ENCODE peak calls at places on chromosomes 4 and X, in eight cellular contexts. W is BE2C; P is CD8-positive, alpha-beta T cell; O is body of pancreas; F is GM12865; S is breast epithelium; M is mammary epithelial cell; R is Peyer's patch. C is an unnamed sample.

GRCh38 chrX:45187731-45188130 is 12.9 kb downstream of the DIPK2B start:
- DNase-seq in M (peak; percentile 1), W (no peak), P (no peak), O (no peak), S (no peak), R (no peak), F (no peak), C (no peak)

GRCh38 chrX:118355225-118355920 is 9.5 kb downstream of the WDR44 start:
- DNase-seq in O (no peak), F (no peak), M (peak; percentile 24), P (no peak), R (no peak), W (no peak), S (no peak), C (no peak)

GRCh38 chr4:42673084-42673429 is 16.2 kb upstream of the ATP8A1 start:
- DNase-seq in O (no peak), M (peak; percentile 2), P (no peak), R (no peak), W (peak; percentile 50), F (no peak), S (no peak), C (no peak)

GRCh38 chr4:2250764-2251072 is 8.8 kb upstream of the HAUS3 start:
- DNase-seq in O (no peak), M (no peak), F (no peak), R (no peak), W (peak; percentile 9), S (no peak), P (no peak), C (no peak)

GRCh38 chr4:42906906-42907774 is 14.6 kb downstream of the GRXCR1 start:
- DNase-seq in P (no peak), O (peak; percentile 23), F (no peak), W (peak; percentile 12), R (no peak), M (peak; percentile 13), S (no peak), C (no peak)

GRCh38 chr4:92506933-92507332 is 203.2 kb downstream of the GRID2 start:
- DNase-seq in W (no peak), P (no peak), S (no peak), F (no peak), M (no peak), O (no peak), R (no peak), C (no peak)

GRCh38 chr4:122099896-122100295 is 52.2 kb upstream of the BLTP1 start:
- DNase-seq in M (no peak), F (no peak), P (no peak), W (no peak), O (no peak), S (no peak), R (no peak), C (no peak)

GRCh38 chrX:122046815-122047214 is 999.4 kb downstream of the GLUD2 start:
- DNase-seq in S (no peak), P (no peak), O (no peak), R (no peak), W (no peak), M (peak; percentile 2), F (no peak), C (no peak)

GRCh38 chr4:36111180-36111579 is 133.1 kb downstream of the ARAP2 start:
- DNase-seq in M (no peak), P (no peak), F (no peak), O (no peak), R (no peak), W (no peak), S (no peak), C (no peak)

GRCh38 chr4:8284391-8284790 is 14.8 kb downstream of the HTRA3 start:
- DNase-seq in F (no peak), W (no peak), M (no peak), O (no peak), S (no peak), R (no peak), P (no peak), C (no peak)

GRCh38 chr4:8282742-8283141 is 13.2 kb downstream of the HTRA3 start:
- DNase-seq in S (no peak), R (no peak), O (no peak), F (no peak), P (no peak), W (no peak), M (no peak), C (no peak)

GRCh38 chr4:8282134-8282641 is 12.6 kb downstream of the HTRA3 start:
- DNase-seq in R (no peak), S (no peak), P (no peak), F (no peak), O (no peak), W (no peak), M (no peak), C (no peak)

GRCh38 chr4:8283161-8283560 is 13.6 kb downstream of the HTRA3 start:
- DNase-seq in O (no peak), S (no peak), W (no peak), R (no peak), P (no peak), F (no peak), M (no peak), C (no peak)

DNA sequence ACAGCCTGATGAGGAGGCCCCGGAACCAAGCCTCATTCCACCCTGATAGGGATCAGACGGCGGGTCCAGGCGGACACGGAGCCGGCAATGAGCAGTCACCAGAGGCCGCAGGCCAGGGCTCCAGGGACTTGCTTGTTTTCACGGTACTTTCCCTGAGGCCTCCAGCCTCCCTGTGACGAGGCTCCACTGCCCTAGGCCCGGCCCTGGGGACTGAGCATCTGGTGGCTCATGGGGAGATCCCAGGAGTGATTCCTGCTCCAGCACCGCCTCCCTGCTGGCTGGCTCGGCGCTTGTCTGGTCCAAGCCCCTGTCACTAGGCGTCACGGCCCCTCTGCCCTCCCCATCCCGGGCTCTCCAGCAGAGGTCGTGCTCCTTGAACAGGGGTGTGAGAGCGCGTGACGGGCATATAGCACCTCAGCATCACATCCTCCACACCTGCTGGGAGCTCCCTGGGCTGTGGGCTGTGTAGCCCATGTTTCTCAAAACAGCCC is 14.1 kb downstream of the HTRA3 start:
- DNase-seq in M (no peak), W (peak; percentile 94), P (no peak), R (no peak), S (no peak), O (no peak), F (no peak), C (no peak)
- H3K4me3 ChIP-seq in M (no peak overlapping the region), W (no peak overlapping the region), P (no peak overlapping the region), R (no peak overlapping the region), S (no peak overlapping the region), O (no peak overlapping the region), F (no peak overlapping the region), C (no peak overlapping the region)

GRCh38 chr4:40645576-40645975 is 15.9 kb upstream of the RBM47 start:
- DNase-seq in M (no peak), S (no peak), F (no peak), P (no peak), W (no peak), R (no peak), O (no peak), C (no peak)
- TF ChIP-seq CTCF in M (no peak), S (no peak), F (no peak), P (no peak), W (no peak), R (no peak), O (no peak), C (no peak)

DNA sequence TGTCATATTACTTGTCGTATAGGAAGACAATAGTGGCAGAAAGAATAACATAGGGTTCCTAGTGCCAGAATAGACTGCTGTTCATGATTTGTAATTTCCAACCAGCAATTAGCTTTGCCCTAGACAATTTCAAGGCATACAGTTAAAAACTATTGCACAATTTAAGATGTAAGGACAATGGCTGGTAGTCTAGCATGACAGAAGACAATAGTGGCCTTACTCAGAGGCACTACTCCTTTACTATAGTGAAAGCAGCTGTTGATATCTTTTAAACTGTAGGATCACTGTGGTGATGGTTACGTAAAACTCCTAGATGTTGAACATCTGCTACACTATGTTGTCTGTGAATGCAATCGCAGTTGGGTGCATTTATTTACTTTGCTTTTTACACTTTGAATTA is 234.5 kb downstream of the RBMX2 start:
- DNase-seq in M (no peak), P (no peak), R (no peak), W (no peak), S (no peak), F (no peak), O (no peak), C (no peak)
- H3K4me3 ChIP-seq in M (no peak overlapping the region), P (no peak overlapping the region), R (no peak overlapping the region), W (no peak overlapping the region), S (no peak overlapping the region), F (no peak overlapping the region), O (no peak overlapping the region), C (no peak overlapping the region)

GRCh38 chr4:6110681-6111353 is 89.5 kb downstream of the JAKMIP1 start:
- DNase-seq in M (no peak), P (no peak), R (no peak), F (no peak), O (no peak), W (no peak), S (no peak), C (no peak)
- TF ChIP-seq CTCF in M (no peak), P (no peak), R (no peak), F (no peak), O (no peak), W (no peak), S (no peak), C (no peak)

DNA sequence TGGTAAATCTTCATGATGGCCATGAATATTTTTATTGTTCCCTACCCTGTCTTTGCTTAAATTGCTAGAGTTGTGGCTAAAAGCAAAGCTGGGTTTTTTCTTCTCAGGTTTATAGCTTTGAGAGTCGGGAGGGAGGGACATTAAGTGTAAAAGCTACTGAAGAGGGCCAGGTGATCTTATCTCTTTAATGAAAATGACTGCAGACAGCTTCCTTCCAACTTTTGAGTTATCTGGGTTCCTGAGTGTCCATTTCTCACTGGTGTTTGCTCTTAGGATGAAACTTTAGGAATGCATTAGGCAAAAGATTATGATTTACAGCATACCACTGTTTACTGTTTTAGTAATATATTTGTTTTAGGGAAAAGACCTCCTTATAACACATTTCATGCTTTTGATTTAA is 187.7 kb downstream of the SHROOM3 start:
- DNase-seq in O (no peak), W (no peak), S (no peak), P (no peak), M (no peak), F (no peak), R (no peak), C (no peak)
- H3K4me3 ChIP-seq in O (no peak overlapping the region), W (no peak overlapping the region), S (peak overlapping the region; percentile 11), P (no peak overlapping the region), M (no peak overlapping the region), F (no peak overlapping the region), R (no peak overlapping the region), C (no peak overlapping the region)

GRCh38 chr4:17092990-17093880 is 194.8 kb upstream of the LDB2 start:
- DNase-seq in O (no peak), R (no peak), S (no peak), W (no peak), F (peak; percentile 94), M (no peak), P (no peak), C (peak; percentile 42)
- TF ChIP-seq CTCF in O (no peak), R (no peak), S (no peak), W (no peak), F (no peak), M (no peak), P (no peak), C (no peak)

GRCh38 chrX:87702795-87703194 is 185.2 kb downstream of the KLHL4 start:
- DNase-seq in P (no peak), M (no peak), F (no peak), R (no peak), O (no peak), S (no peak), W (no peak), C (no peak)
- H3K4me3 ChIP-seq in P (no peak overlapping the region), M (no peak overlapping the region), F (no peak overlapping the region), R (no peak overlapping the region), O (no peak overlapping the region), S (no peak overlapping the region), W (no peak overlapping the region), C (no peak overlapping the region)

GRCh38 chr4:88938138-88938537 is 118.8 kb downstream of the FAM13A start:
- DNase-seq in R (no peak), W (no peak), P (no peak), F (no peak), S (no peak), O (no peak), M (peak; percentile 93), C (no peak)
- TF ChIP-seq CTCF in R (no peak), W (no peak), P (no peak), F (no peak), S (no peak), O (no peak), M (peak; percentile 36), C (no peak)

C was measured in GM12864.